ENCODE peak calls at places on chromosome 6, in seven cellular contexts. C is amniotic epithelial cell; A is activated T-helper 1 cell treated with anti-CD3 and anti-CD28 coated beads, Interleukin-12 subunit alpha, Interleukin-12 subunit beta, Interleukin-2, Interleukin-4 antibody, amounts not matched to agents 30 ng/mL and 10 ng/mL and 1 ng/mL, durations not matched to agents 14 hours and 24 hours and 36 hours; F is NCI-H1105 treated with DMSO at 0.1 percent for 48 hours; B is brain pericyte; R is astrocyte of the spinal cord; M is stimulated activated naive B cell treated with anti-CD40 and anti-IgM and Interleukin-4, amounts not matched to agents 10 μg/mL and 1 μg/mL and 100 μg/mL, for 72 hours. U is an unnamed sample.

GRCh38 chr6:43231053-43231452 is 1.8 kb upstream of the DNPH1 start:
- DNase-seq in C (no peak), A (no peak), F (no peak), B (no peak), R (no peak), M (no peak), U (no peak)

GRCh38 chr6:136550330-136551071 is at the start of gene MAP7:
- DNase-seq in C (peak; percentile 13), A (peak; percentile 53), F (peak; percentile 88), B (no peak), R (no peak), M (peak; percentile 52), U (no peak)

GRCh38 chr6:34360556-34360955 is 31.9 kb downstream of the NUDT3 start:
- DNase-seq in C (peak; percentile 73), A (no peak), F (no peak), B (no peak), R (peak; percentile 79), M (no peak), U (no peak)

GRCh38 chr6:133277895-133278545 is 36.9 kb downstream of the EYA4 start:
- DNase-seq in C (no peak), A (no peak), F (no peak), B (no peak), R (no peak), M (no peak), U (no peak)

GRCh38 chr6:97919631-97920030 is 636.6 kb upstream of the MMS22L start:
- DNase-seq in C (no peak), A (no peak), F (peak; percentile 19), B (no peak), R (peak; percentile 3), M (no peak), U (no peak)

GRCh38 chr6:150880336-150880735 is 14.8 kb downstream of the MTHFD1L start:
- DNase-seq in C (no peak), A (no peak), F (peak; percentile 67), B (no peak), R (no peak), M (no peak), U (no peak)

GRCh38 chr6:1066449-1066848 is 245.4 kb upstream of the FOXQ1 start:
- DNase-seq in C (no peak), A (no peak), F (no peak), B (no peak), R (no peak), M (no peak), U (no peak)

GRCh38 chr6:75472885-75473284 is 20.7 kb downstream of the FILIP1 start:
- DNase-seq in C (no peak), A (no peak), F (no peak), B (no peak), R (no peak), M (no peak), U (no peak)

GRCh38 chr6:170584954-170585498 is 589 bp upstream of the PDCD2 start:
- DNase-seq in C (no peak), A (no peak), F (peak; percentile 40), B (no peak), R (no peak), M (no peak), U (no peak)

GRCh38 chr6:19558934-19559333 is 278.2 kb upstream of the ID4 start:
- DNase-seq in C (no peak), A (no peak), F (no peak), B (no peak), R (no peak), M (no peak), U (no peak)

GRCh38 chr6:31888281-31889258 is 8.9 kb downstream of the EHMT2 start:
- DNase-seq in C (no peak), A (peak; percentile 27), F (no peak), B (no peak), R (no peak), M (no peak), U (peak; percentile 28)

GRCh38 chr6:142478117-142478516 is 176.3 kb downstream of the ADGRG6 start:
- DNase-seq in C (peak; percentile 47), A (no peak), F (no peak), B (no peak), R (peak; percentile 32), M (peak; percentile 8), U (peak; percentile 14)

GRCh38 chr6:131660195-131660594 is 23.1 kb downstream of the ENPP3 start:
- DNase-seq in C (peak; percentile 29), A (no peak), F (no peak), B (no peak), R (peak; percentile 6), M (no peak), U (peak; percentile 37)

GRCh38 chr6:10355115-10355702 is 59.7 kb downstream of the TFAP2A start:
- DNase-seq in C (no peak), A (no peak), F (no peak), B (no peak), R (no peak), M (peak; percentile 5), U (no peak)

GRCh38 chr6:152552616-152553209 is 84.4 kb downstream of the SYNE1 start:
- DNase-seq in C (peak; percentile 53), A (no peak), F (peak; percentile 70), B (peak; percentile 22), R (peak; percentile 73), M (no peak), U (peak; percentile 46)

GRCh38 chr6:16322666-16323312 is 84.4 kb downstream of the GMPR start:
- DNase-seq in C (peak; percentile 86), A (peak; percentile 82), F (peak; percentile 8), B (no peak), R (peak; percentile 92), M (peak; percentile 40), U (peak; percentile 83)

GRCh38 chr6:6764764-6765434 is 176.4 kb downstream of the LY86 start:
- DNase-seq in C (no peak), A (no peak), F (no peak), B (no peak), R (no peak), M (no peak), U (no peak)

GRCh38 chr6:71681234-71681867 is 205.0 kb upstream of the RIMS1 start:
- DNase-seq in C (no peak), A (no peak), F (no peak), B (no peak), R (no peak), M (no peak), U (no peak)

GRCh38 chr6:124758663-124759062 is 203.6 kb upstream of the RNF217 start:
- DNase-seq in C (no peak), A (no peak), F (no peak), B (no peak), R (no peak), M (no peak), U (no peak)

GRCh38 chr6:33613794-33614166 is 7.3 kb upstream of the ITPR3 start:
- DNase-seq in C (peak; percentile 61), A (no peak), F (no peak), B (no peak), R (peak; percentile 70), M (no peak), U (no peak)

GRCh38 chr6:55433446-55434130 is 106.3 kb downstream of the GFRAL start:
- DNase-seq in C (peak; percentile 63), A (no peak), F (no peak), B (peak; percentile 61), R (peak; percentile 40), M (no peak), U (no peak)

GRCh38 chr6:14681699-14682487 is 564.0 kb upstream of the JARID2 start:
- DNase-seq in C (peak; percentile 86), A (no peak), F (no peak), B (no peak), R (no peak), M (no peak), U (no peak)

U was measured in HL-60.